ENCODE peak calls at places on chromosomes 1 and 21, in five cellular contexts. One of them, this sample, is unnamed.
A peak's percentile ranks its signal among the peaks of the same experiment; 100 is the strongest.

GRCh38 chr1:92210701-92211100 is 7.0 kb upstream of the C1orf146 start:
- DNase-seq in IMR-90: peak; percentile 64
- DNase-seq in mesendoderm: no peak
- DNase-seq in H1: no peak
- DNase-seq in H9: no peak
- DNase-seq in this sample: no peak

GRCh38 chr1:40130892-40131291 is 30.3 kb upstream of the RLF start:
- DNase-seq in H9: no peak
- DNase-seq in H1: no peak
- DNase-seq in IMR-90: no peak
- DNase-seq in mesendoderm: no peak
- DNase-seq in this sample: peak; percentile 84

GRCh38 chr1:170225735-170226524 is 80.2 kb downstream of the NTMT2 start:
- DNase-seq in H1: no peak
- DNase-seq in H9: no peak
- DNase-seq in mesendoderm: no peak
- DNase-seq in IMR-90: no peak
- DNase-seq in this sample: no peak

GRCh38 chr1:161172776-161173376 is 4.4 kb downstream of the B4GALT3 start:
- DNase-seq in H9: no peak
- DNase-seq in H1: no peak
- DNase-seq in IMR-90: peak; percentile 97
- DNase-seq in mesendoderm: no peak
- DNase-seq in this sample: no peak

GRCh38 chr1:19312782-19313635 is 883 bp downstream of the SLC66A1 start:
- DNase-seq in IMR-90: no peak
- DNase-seq in mesendoderm: no peak
- DNase-seq in H1: no peak
- DNase-seq in H9: no peak
- DNase-seq in this sample: no peak

GRCh38 chr1:6727535-6727934 is 25.9 kb upstream of the DNAJC11 start:
- DNase-seq in IMR-90: peak; percentile 54
- DNase-seq in H9: peak; percentile 72
- DNase-seq in H1: peak; percentile 44
- DNase-seq in mesendoderm: peak; percentile 82
- DNase-seq in this sample: peak; percentile 52

GRCh38 chr1:151255381-151255780 is 847 bp downstream of the PSMD4 start:
- DNase-seq in H9: no peak
- DNase-seq in IMR-90: peak; percentile 23
- DNase-seq in H1: no peak
- DNase-seq in mesendoderm: peak; percentile 17
- DNase-seq in this sample: no peak

GRCh38 chr1:193019442-193020026 is 39.6 kb downstream of the UCHL5 start:
- DNase-seq in H1: no peak
- DNase-seq in IMR-90: peak; percentile 64
- DNase-seq in H9: no peak
- DNase-seq in mesendoderm: peak; percentile 49
- DNase-seq in this sample: peak; percentile 3

GRCh38 chr21:44751799-44752636 is 40.6 kb upstream of the TSPEAR start:
- DNase-seq in H9: no peak
- DNase-seq in H1: no peak
- DNase-seq in mesendoderm: no peak
- DNase-seq in IMR-90: no peak
- DNase-seq in this sample: no peak

GRCh38 chr1:71365451-71365850 is 284.6 kb upstream of the ZRANB2 start:
- DNase-seq in H9: no peak
- DNase-seq in IMR-90: peak; percentile 26
- DNase-seq in mesendoderm: no peak
- DNase-seq in H1: no peak
- DNase-seq in this sample: no peak

GRCh38 chr1:178566187-178566586 is 53.3 kb downstream of the TEX35 start:
- DNase-seq in H1: no peak
- DNase-seq in mesendoderm: no peak
- DNase-seq in H9: no peak
- DNase-seq in IMR-90: peak; percentile 51
- DNase-seq in this sample: no peak

GRCh38 chr1:240232548-240232947 is 140.9 kb downstream of the FMN2 start:
- DNase-seq in IMR-90: peak; percentile 67
- DNase-seq in H9: no peak
- DNase-seq in mesendoderm: no peak
- DNase-seq in H1: no peak
- DNase-seq in this sample: no peak

DNA sequence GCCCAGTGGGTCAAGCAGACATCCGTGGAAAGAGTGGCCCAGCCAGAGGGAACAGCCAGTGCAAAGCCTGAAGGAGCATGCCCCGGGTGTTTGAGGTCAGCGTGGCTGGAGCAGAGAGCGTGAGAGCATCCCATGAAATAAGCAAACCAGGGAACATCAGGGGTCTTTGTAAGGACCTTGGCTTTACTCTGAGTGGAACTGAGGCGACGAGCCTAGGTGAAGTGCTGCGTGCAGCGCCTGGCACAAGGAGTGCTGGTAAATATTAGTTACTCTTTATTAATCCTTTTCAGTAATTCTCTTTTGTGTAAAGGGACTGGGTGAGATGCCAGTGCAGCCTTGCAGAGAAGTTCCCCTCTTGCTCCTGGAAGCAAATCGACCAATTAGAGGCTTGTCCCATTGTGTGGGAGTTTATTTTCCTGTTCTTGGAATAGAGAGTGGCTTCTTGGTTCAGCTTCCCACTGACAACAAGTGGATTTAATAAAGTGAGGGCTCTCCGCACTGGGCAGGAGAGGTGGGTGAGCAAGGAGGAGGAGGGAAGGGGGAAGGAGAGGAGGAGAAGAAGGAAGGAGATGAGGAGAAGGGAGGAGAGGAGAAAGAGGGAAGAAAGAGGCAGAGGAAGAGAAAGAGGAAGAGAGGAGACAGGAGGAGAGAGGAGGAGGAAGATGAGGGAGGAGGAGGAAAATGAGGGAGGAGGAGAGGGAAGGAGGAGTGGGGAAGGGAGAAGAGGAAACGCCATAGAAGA is 37.6 kb upstream of the DISP3 start:
- DNase-seq in mesendoderm: no peak
- DNase-seq in IMR-90: no peak
- DNase-seq in H9: no peak
- DNase-seq in H1: no peak
- DNase-seq in this sample: no peak
- H4K8ac ChIP-seq in mesendoderm: no peak overlapping the region
- H4K8ac ChIP-seq in IMR-90: no peak overlapping the region
- H4K8ac ChIP-seq in H9: no peak overlapping the region
- H4K8ac ChIP-seq in H1: peak overlapping the region; percentile 15
- H4K8ac ChIP-seq in this sample: no peak overlapping the region

DNA sequence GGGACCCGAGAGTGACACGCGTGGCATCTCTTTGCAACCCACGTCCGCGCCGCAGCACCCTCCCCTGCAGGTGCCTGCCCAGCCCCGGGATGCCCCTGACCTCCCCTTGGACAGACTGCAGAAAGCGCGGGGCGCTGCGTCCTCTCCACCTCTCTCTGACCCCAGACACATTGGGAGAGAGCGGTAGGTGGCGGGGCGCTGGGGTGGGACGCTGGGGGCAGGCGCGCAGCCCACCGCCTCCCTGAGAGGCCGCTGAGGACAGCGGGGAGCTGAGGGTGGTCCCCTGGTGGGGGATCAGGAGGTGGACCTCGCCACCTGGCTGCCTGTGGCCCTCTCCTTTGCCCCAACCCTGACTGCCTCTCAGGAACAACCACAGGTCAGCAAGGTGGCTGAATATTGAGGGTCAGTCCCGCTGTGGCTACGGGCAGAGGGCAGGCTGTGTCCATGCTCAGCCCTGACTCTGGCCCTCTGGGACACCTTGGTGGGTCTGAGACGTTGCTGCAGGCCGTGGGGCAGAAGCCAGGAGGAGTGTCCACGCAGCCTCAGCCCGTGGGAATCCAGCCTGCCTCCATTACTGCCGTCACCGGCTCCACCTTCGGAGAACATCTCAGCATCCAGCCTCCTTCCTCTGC is 761 bp upstream of the UBE2J2 start:
- DNase-seq in IMR-90: no peak
- DNase-seq in H1: no peak
- DNase-seq in H9: no peak
- DNase-seq in mesendoderm: no peak
- DNase-seq in this sample: no peak
- H4K8ac ChIP-seq in IMR-90: peak overlapping the region; percentile 96
- H4K8ac ChIP-seq in H1: peak overlapping the region; percentile 54
- H4K8ac ChIP-seq in H9: no peak overlapping the region
- H4K8ac ChIP-seq in mesendoderm: peak overlapping the region; percentile 60
- H4K8ac ChIP-seq in this sample: peak overlapping the region; percentile 93

DNA sequence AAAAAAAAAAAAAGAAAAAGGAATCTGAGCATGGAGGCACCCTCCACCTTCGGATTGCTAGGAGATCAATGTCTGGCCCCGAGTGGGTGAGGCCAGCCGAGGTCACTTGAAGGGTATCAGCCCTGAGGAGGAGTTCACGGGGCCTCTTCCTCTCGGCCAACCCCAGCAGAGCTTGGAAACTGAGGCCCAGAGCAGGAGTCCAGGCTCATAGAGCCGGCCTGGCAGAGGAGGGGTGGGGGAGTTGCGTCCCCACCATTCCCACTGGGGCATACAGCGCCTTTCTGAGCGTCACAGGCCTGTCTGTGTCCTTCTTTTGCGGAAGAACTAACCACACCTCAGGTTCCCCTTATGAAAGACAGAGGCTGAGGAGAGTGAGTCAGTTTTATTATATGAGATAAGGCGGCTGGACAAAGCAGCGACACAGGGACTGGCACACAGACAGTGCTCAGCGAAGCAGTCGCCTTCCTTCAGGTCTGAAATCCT is 17.1 kb upstream of the EPHA2 start:
- DNase-seq in mesendoderm: no peak
- DNase-seq in H1: no peak
- DNase-seq in H9: no peak
- DNase-seq in IMR-90: peak; percentile 45
- DNase-seq in this sample: peak; percentile 64
- H4K8ac ChIP-seq in mesendoderm: no peak overlapping the region
- H4K8ac ChIP-seq in H1: peak overlapping the region; percentile 42
- H4K8ac ChIP-seq in H9: no peak overlapping the region
- H4K8ac ChIP-seq in IMR-90: no peak overlapping the region
- H4K8ac ChIP-seq in this sample: peak overlapping the region; percentile 85

GRCh38 chr1:162632234-162632666 is at the start of gene DDR2:
- DNase-seq in H9: no peak
- DNase-seq in mesendoderm: peak; percentile 77
- DNase-seq in H1: no peak
- DNase-seq in IMR-90: peak; percentile 96
- DNase-seq in this sample: no peak
- H4K8ac ChIP-seq in H9: no peak within 1 kb of the TSS
- H4K8ac ChIP-seq in mesendoderm: no peak within 1 kb of the TSS
- H4K8ac ChIP-seq in H1: no peak within 1 kb of the TSS
- H4K8ac ChIP-seq in IMR-90: peak within 1 kb of the TSS; percentile 74
- H4K8ac ChIP-seq in this sample: no peak within 1 kb of the TSS

GRCh38 chr1:52856026-52856425 is 13.5 kb downstream of the ZYG11A start:
- DNase-seq in H9: no peak
- DNase-seq in mesendoderm: peak; percentile 27
- DNase-seq in H1: no peak
- DNase-seq in IMR-90: no peak
- DNase-seq in this sample: peak; percentile 32
- H4K8ac ChIP-seq in H9: no peak overlapping the region
- H4K8ac ChIP-seq in mesendoderm: no peak overlapping the region
- H4K8ac ChIP-seq in H1: no peak overlapping the region
- H4K8ac ChIP-seq in IMR-90: no peak overlapping the region
- H4K8ac ChIP-seq in this sample: no peak overlapping the region

DNA sequence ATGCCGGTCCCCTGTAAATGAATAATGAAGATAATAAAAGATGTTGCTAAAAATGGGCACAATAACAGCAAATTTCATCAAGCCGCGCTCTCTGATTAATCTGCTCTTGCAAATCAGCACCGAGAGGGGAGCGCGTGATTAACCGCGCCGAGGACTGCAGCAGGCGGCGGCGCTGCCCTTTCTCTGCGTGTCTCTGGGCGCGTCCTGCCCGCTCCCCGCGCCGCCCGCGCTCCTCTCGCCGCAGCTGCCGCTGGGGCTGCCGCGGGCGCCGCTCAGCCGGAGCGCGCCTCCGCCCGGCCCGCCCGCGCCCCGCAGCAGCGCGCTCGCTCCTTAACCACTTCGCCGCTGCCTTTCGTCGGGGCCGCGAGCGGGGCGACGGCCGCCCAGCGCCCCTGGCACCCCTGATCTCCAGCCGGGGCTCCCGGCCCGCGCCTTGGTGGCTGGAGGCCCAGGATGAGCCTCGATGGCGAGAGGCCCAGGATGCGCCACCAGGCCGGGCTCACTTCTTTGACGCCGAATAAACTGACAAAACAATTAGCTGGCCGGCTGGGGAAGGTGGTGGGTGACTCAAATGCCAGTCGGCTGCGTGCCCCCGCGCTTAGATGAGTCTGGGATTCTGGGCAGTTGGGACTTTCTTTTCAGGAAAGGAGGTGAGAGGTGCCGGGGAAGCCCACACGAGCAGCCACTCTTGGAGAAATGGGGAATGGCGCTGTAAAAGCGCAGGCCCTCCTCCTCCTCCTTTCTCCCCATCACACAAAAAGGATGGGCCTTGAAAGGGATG is 221.4 kb upstream of the PKN2 start:
- DNase-seq in IMR-90: peak; percentile 17
- DNase-seq in H9: peak; percentile 60
- DNase-seq in H1: no peak
- DNase-seq in mesendoderm: peak; percentile 62
- DNase-seq in this sample: peak; percentile 7
- H4K8ac ChIP-seq in IMR-90: no peak overlapping the region
- H4K8ac ChIP-seq in H9: no peak overlapping the region
- H4K8ac ChIP-seq in H1: peak overlapping the region; percentile 88
- H4K8ac ChIP-seq in mesendoderm: no peak overlapping the region
- H4K8ac ChIP-seq in this sample: peak overlapping the region; percentile 35

GRCh38 chr1:245788269-245788668 is 633.5 kb downstream of the KIF26B start:
- DNase-seq in H1: no peak
- DNase-seq in H9: no peak
- DNase-seq in IMR-90: peak; percentile 98
- DNase-seq in mesendoderm: no peak
- DNase-seq in this sample: peak; percentile 67
- H4K8ac ChIP-seq in H1: no peak overlapping the region
- H4K8ac ChIP-seq in H9: peak overlapping the region; percentile 65
- H4K8ac ChIP-seq in IMR-90: peak overlapping the region; percentile 71
- H4K8ac ChIP-seq in mesendoderm: no peak overlapping the region
- H4K8ac ChIP-seq in this sample: peak overlapping the region; percentile 48

DNA sequence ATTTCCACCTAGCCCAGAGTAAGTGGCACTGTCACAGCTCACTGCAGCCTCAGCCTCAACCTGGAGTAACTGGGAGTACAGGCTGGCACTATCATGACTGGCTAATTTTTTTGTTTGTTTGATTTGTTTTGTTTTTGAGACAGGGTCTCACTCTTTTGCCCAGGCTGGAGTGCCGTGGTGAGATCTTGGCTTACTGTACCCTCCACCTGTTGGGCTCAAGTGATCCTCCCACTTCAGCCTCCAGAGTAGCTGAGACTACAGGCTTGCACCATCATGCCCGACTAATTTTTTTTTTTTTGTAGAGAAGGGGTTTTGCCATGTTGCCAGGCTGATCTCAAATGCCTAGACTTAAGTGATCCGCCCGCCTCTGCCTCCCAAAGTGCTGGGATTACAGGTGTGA is 2.5 kb downstream of the UCK2 start:
- DNase-seq in H1: no peak
- DNase-seq in H9: no peak
- DNase-seq in mesendoderm: no peak
- DNase-seq in IMR-90: no peak
- DNase-seq in this sample: no peak
- H4K8ac ChIP-seq in H1: no peak overlapping the region
- H4K8ac ChIP-seq in H9: no peak overlapping the region
- H4K8ac ChIP-seq in mesendoderm: no peak overlapping the region
- H4K8ac ChIP-seq in IMR-90: no peak overlapping the region
- H4K8ac ChIP-seq in this sample: no peak overlapping the region